ENCODE peak calls at places on chromosomes 6 and 20, in six cellular contexts. Y is fibroblast of the aortic adventitia, M is upper lobe of right lung, P is left ventricle myocardium inferior, Q is ovary, B is tibial nerve. X is an unnamed sample.

GRCh38 chr6:97465877-97466710 is 183.1 kb upstream of the MMS22L start:
- DNase-seq in Y (no peak), P (no peak), M (no peak), Q (no peak), B (no peak), X (no peak)

GRCh38 chr20:24775966-24776365 is 173.1 kb upstream of the CST7 start:
- DNase-seq in B (no peak), P (no peak), Q (no peak), M (no peak), Y (no peak), X (no peak)

GRCh38 chr6:36970892-36971842 is 14.8 kb downstream of the MTCH1 start:
- DNase-seq in M (no peak), Y (no peak), Q (no peak), B (no peak), P (no peak), X (no peak)

GRCh38 chr6:41801380-41801779 is 13.9 kb downstream of the TOMM6 start:
- DNase-seq in B (no peak), Q (no peak), M (no peak), P (no peak), Y (peak; percentile 41), X (no peak)

GRCh38 chr6:140079328-140079727 is 704.9 kb upstream of the CITED2 start:
- DNase-seq in M (no peak), Y (peak; percentile 87), Q (peak; percentile 60), B (no peak), P (peak; percentile 47), X (no peak)

GRCh38 chr20:37868998-37869861 is 33.7 kb upstream of the VSTM2L start:
- DNase-seq in Q (no peak), B (no peak), M (peak; percentile 46), P (no peak), Y (no peak), X (no peak)

GRCh38 chr6:113662049-113662655 is 195.0 kb upstream of the MARCKS start:
- DNase-seq in Q (no peak), M (no peak), B (no peak), P (no peak), Y (no peak), X (no peak)

GRCh38 chr6:138504764-138505689 is 5.7 kb upstream of the NHSL1 start:
- DNase-seq in Y (no peak), M (no peak), P (no peak), B (no peak), Q (no peak), X (no peak)

GRCh38 chr6:137827977-137828815 is 38.9 kb upstream of the TNFAIP3 start:
- DNase-seq in Y (no peak), M (no peak), P (no peak), B (no peak), Q (no peak), X (no peak)

GRCh38 chr6:137522399-137522798 is 28.2 kb upstream of the OLIG3 start:
- DNase-seq in Y (no peak), B (no peak), P (no peak), Q (no peak), M (no peak), X (no peak)

GRCh38 chr6:30350519-30350918 is 5.6 kb downstream of the RPP21 start:
- DNase-seq in B (no peak), M (no peak), P (no peak), Q (no peak), Y (no peak), X (no peak)

GRCh38 chr6:90355965-90356364 is 59.3 kb upstream of the BACH2 start:
- DNase-seq in M (no peak), Y (no peak), B (no peak), P (no peak), Q (no peak), X (no peak)

GRCh38 chr6:54335871-54336270 is 27.6 kb downstream of the TINAG start:
- DNase-seq in P (no peak), B (no peak), M (no peak), Q (no peak), Y (peak; percentile 99), X (no peak)

GRCh38 chr20:21017381-21018085 is 88.6 kb downstream of the LINC00237 start:
- DNase-seq in Y (no peak), P (no peak), B (no peak), M (no peak), Q (no peak), X (no peak)

GRCh38 chr6:107740496-107741190 is 83.5 kb downstream of the SCML4 start:
- DNase-seq in Y (peak; percentile 4), P (no peak), Q (no peak), B (no peak), M (no peak), X (no peak)

GRCh38 chr6:11830105-11830504 is 51.5 kb upstream of the ADTRP start:
- DNase-seq in Y (no peak), Q (no peak), M (no peak), P (no peak), B (no peak), X (no peak)

GRCh38 chr6:2245954-2246863 is 804 bp upstream of the GMDS start:
- DNase-seq in Q (peak; percentile 68), M (peak; percentile 78), P (peak; percentile 27), Y (peak; percentile 48), B (peak; percentile 18), X (peak; percentile 46)

GRCh38 chr6:99185525-99185924 is 163.9 kb downstream of the FAXC start:
- DNase-seq in P (no peak), B (no peak), M (no peak), Q (no peak), Y (no peak), X (no peak)

GRCh38 chr20:7836076-7836475 is 104.2 kb downstream of the HAO1 start:
- DNase-seq in B (no peak), Q (no peak), Y (peak; percentile 62), P (no peak), M (no peak), X (no peak)

GRCh38 chr6:130796313-130796905 is 30.8 kb upstream of the SMLR1 start:
- DNase-seq in Y (peak; percentile 91), M (no peak), Q (no peak), B (peak; percentile 30), P (no peak), X (no peak)

GRCh38 chr6:98833101-98834059 is 994 bp upstream of the POU3F2 start:
- DNase-seq in Q (peak; percentile 37), Y (peak; percentile 32), B (no peak), M (peak; percentile 73), P (no peak), X (no peak)

DNA sequence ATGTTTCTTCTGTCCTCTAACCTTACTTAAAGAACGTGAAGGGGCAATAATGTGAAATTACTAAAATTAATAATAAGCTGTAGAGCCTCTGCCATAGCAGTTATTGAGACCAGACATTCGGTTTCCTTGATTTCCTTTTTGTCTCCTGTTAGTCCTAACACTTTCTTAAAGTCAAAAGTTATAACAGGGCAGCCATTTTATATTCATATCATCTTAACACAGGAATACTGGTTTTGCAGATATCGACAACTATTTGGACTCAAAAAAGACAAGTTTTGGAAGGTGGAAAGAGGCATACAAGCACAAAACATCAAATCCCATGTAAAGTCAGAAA is 33.5 kb downstream of the HFE start:
- DNase-seq in Y (no peak), B (no peak), Q (no peak), P (no peak), M (no peak), X (no peak)
- TF ChIP-seq CTCF in Y (no peak), B (no peak), Q (no peak), P (no peak), M (no peak), X (no peak)

DNA sequence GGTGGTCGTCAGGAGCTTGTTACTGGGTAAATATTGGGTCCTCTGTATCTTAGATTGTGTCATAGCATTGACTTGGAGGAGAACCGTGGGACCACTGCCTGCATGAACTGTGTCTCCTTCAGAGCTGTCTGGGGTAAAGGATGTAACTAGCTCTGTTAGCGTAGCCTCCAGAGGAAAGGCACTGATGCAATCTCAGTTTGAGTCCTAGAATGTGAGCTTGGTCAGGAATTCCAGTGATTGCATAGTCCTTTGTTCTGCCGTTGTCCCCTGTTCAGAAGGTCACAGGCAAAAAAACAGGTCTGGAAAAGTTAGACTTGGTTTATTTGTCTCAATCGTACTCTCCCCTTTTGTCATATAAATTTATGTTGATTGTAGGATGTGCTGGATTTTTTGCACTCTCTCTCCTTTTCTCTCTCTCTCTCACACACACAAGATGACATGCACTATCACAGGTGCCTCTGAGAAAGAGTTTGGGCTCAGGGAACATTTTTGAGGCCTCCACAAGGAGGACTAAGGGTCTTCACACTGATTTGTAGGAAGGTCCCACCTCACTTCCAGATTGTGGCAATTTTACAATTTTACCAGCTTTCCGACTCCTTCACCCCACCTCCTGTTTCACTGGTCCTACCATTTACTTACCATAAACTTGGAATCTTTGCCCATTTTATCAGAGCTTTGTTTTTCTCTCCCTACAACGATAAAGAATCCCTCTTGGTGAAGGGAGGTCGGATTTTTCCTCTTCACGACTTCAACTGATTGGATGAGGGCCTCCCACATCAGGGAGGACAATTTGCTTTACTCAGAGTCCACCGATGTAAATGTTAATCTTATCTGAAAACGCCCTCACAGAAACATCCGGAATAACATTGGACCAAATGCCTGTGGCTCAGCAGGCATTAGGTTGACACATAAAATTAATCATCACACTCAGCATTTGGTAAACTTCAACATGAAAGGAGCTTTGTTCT is 7.0 kb upstream of the DACT2 start:
- DNase-seq in M (no peak), Q (no peak), P (no peak), B (no peak), Y (peak; percentile 93), X (no peak)
- TF ChIP-seq CTCF in M (no peak), Q (no peak), P (no peak), B (no peak), Y (no peak), X (no peak)

DNA sequence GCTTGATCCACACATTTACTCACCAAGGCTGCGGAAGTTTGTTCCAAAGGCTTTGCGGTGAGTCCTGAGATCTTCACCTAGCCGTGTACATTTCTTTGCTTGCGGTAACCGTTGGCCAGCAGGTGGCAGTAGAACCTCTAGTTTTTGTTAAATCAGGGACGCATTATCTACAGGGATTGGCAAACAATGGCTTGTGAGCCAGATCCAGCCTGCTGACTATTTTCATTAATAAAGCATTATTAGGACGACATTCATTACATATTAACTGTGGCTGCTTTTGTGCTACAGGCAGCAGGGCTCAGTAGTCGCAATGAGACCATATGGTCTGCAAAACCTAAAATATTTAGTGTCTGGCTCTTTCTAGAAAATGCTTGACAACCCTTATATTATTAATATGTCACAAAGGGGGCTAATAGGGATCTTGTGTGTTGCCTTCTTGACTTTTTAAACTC is 174.1 kb downstream of the DOK5 start:
- DNase-seq in Q (peak; percentile 73), Y (peak; percentile 84), M (peak; percentile 76), P (peak; percentile 75), B (peak; percentile 77), X (peak; percentile 83)
- TF ChIP-seq CTCF in Q (peak; percentile 50), Y (peak; percentile 79), M (peak; percentile 81), P (peak; percentile 86), B (peak; percentile 78), X (no peak)

GRCh38 chr6:57193177-57193576 is 21.1 kb downstream of the BAG2 start:
- DNase-seq in M (no peak), Q (no peak), P (no peak), B (no peak), Y (peak; percentile 70), X (no peak)

GRCh38 chr6:57195457-57195856 is 23.3 kb downstream of the BAG2 start:
- DNase-seq in Y (peak; percentile 70), M (no peak), P (no peak), Q (no peak), B (no peak), X (no peak)

DNA sequence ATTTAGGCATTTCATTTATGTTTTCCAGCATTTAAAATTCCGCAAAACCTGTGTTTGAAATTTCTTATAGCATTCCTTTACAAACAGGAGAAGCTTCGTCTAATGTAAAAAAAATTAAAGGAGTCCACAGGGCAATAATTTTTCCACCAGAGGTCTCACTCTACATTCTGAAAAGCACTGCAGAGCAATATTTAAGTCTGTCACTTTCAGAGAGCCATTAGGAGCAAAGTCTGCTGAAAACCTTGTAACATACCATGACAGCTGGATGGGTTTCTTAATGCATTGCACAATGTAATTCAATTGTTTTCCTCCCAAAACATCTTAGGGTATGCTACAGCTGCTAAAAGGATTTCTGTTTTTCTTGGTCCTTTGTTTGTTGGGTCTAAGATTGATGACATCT is 18.0 kb downstream of the BAG2 start:
- DNase-seq in Y (peak; percentile 75), Q (no peak), P (no peak), B (no peak), M (no peak), X (no peak)
- TF ChIP-seq CTCF in Y (peak; percentile 59), Q (peak; percentile 47), P (peak; percentile 42), B (peak; percentile 30), M (peak; percentile 21), X (no peak)